ENCODE peak calls at places on chromosomes 7 and 10, in eight cellular contexts. T is activated T-cell treated with anti-CD3 and anti-CD28 coated beads for 1 hour; A is spleen; X is fibroblast of pulmonary artery; Q is stimulated activated CD4-positive, alpha-beta T cell treated with anti-CD3 and anti-CD28 coated beads, Interleukin-1b, Interleukin-23, amount 100 ng/mL, for 24 hours; G is NCI-H2081; O is AG08396; S is HEK293T. B is an unnamed sample.

GRCh38 chr7:28882896-28883470 is 75.1 kb downstream of the TRIL start:
- DNase-seq in T (no peak), A (no peak), X (no peak), Q (no peak), G (no peak), O (no peak), S (no peak), B (no peak)

GRCh38 chr7:83835424-83835823 is 186.5 kb upstream of the SEMA3E start:
- DNase-seq in T (no peak), A (no peak), X (no peak), Q (no peak), G (no peak), O (no peak), S (no peak), B (no peak)

GRCh38 chr7:138974675-138975237 is 6.4 kb downstream of the KIAA1549 start:
- DNase-seq in T (no peak), A (no peak), X (no peak), Q (no peak), G (no peak), O (no peak), S (no peak), B (no peak)

GRCh38 chr10:113454341-113455061 is 98.4 kb upstream of the HABP2 start:
- DNase-seq in T (no peak), A (no peak), X (peak), Q (no peak), G (peak), O (peak), S (peak), B (no peak)

GRCh38 chr10:86946215-86947170 is 10.9 kb downstream of the MMRN2 start:
- DNase-seq in T (no peak), A (no peak), X (no peak), Q (no peak), G (no peak), O (no peak), S (no peak), B (no peak)

GRCh38 chr10:4280481-4281206 is 495.6 kb upstream of the KLF6 start:
- DNase-seq in T (no peak), A (no peak), X (peak), Q (no peak), G (no peak), O (peak), S (no peak), B (peak)

GRCh38 chr10:97163141-97163540 is 22.6 kb downstream of the SLIT1 start:
- DNase-seq in T (no peak), A (peak), X (no peak), Q (no peak), G (no peak), O (no peak), S (no peak), B (no peak)

GRCh38 chr7:82953324-82954027 is 209.2 kb downstream of the PCLO start:
- DNase-seq in T (no peak), A (no peak), X (no peak), Q (no peak), G (no peak), O (no peak), S (no peak), B (no peak)

GRCh38 chr7:23687011-23687410 is 7.0 kb downstream of the FAM221A start:
- DNase-seq in T (no peak), A (no peak), X (no peak), Q (no peak), G (no peak), O (peak), S (no peak), B (no peak)